ENCODE peak calls at places on chromosomes 1 and 21, in eight cellular contexts. Y is colonic mucosa, E is bronchial epithelial cell, O is MM.1S, B is IMR-90, H is heart left ventricle, F is OCI-LY7, P is mesothelial cell of epicardium. N is an unnamed sample.

GRCh38 chr1:85452859-85453430 is 12.0 kb downstream of the DDAH1 start:
- DNase-seq in H (no peak), F (no peak), P (no peak), B (no peak), Y (no peak), E (no peak), O (no peak), N (no peak)

GRCh38 chr1:107432108-107432507 is 291.3 kb downstream of the NTNG1 start:
- DNase-seq in H (no peak), B (no peak), P (no peak), Y (no peak), F (no peak), O (peak; percentile 14), E (no peak), N (no peak)

GRCh38 chr1:198915327-198916231 is 276.7 kb downstream of the PTPRC start:
- DNase-seq in B (no peak), O (no peak), F (no peak), H (no peak), E (no peak), P (no peak), Y (no peak), N (no peak)

GRCh38 chr1:28591708-28592313 is at the start of gene RAB42:
- DNase-seq in E (no peak), B (no peak), F (no peak), O (no peak), P (no peak), H (no peak), Y (peak; percentile 46), N (no peak)

GRCh38 chr1:181739214-181739613 is 255.9 kb downstream of the CACNA1E start:
- DNase-seq in E (no peak), B (no peak), F (no peak), P (no peak), H (no peak), Y (no peak), O (no peak), N (no peak)

GRCh38 chr21:41952568-41953248 is 1.1 kb downstream of the C2CD2 start:
- DNase-seq in E (no peak), H (no peak), B (peak; percentile 16), P (no peak), F (no peak), Y (peak; percentile 33), O (no peak), N (no peak)

GRCh38 chr1:19696820-19697219 is 32.1 kb downstream of the HTR6 start:
- DNase-seq in B (no peak), H (no peak), P (no peak), F (no peak), Y (no peak), E (no peak), O (no peak), N (no peak)

GRCh38 chr1:173002891-173003582 is 47.7 kb downstream of the TNFSF18 start:
- DNase-seq in F (no peak), Y (no peak), O (no peak), E (peak; percentile 88), H (no peak), B (peak; percentile 80), P (no peak), N (no peak)

GRCh38 chr1:234980657-234981396 is 147.8 kb downstream of the TOMM20 start:
- DNase-seq in Y (peak; percentile 67), H (peak; percentile 88), B (peak; percentile 97), E (peak; percentile 93), F (peak; percentile 53), O (peak; percentile 4), P (no peak), N (peak; percentile 49)

GRCh38 chr1:207502726-207503125 is 6.8 kb downstream of the CR1 start:
- DNase-seq in B (no peak), Y (no peak), P (no peak), O (no peak), E (no peak), H (no peak), F (no peak), N (no peak)

DNA sequence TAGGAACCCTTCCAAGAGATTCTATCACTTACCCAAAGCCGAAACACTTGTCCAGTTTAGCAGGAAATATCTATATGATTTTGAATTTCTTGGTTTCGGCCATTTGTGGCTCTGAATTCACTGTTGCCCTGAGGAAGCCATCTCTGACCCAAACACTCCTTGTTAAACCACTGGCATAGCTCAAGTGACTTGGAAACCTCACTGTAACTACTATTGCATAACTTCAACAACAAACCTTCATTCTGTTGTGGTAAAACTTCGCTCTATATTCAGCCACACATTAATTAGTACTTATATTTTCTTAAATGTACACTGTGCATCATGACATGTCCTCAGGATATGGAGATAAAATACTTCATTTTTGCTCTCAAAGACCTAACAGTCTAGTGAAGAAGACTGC is 63.2 kb downstream of the ST6GALNAC3 start:
- DNase-seq in Y (no peak), F (no peak), H (no peak), P (no peak), B (no peak), O (no peak), E (no peak), N (no peak)
- TF ChIP-seq CTCF in Y (no peak), F (no peak), H (no peak), P (no peak), B (no peak), O (no peak), E (no peak), N (no peak)

GRCh38 chr21:36039861-36040260 is 20.5 kb downstream of the SETD4 start:
- DNase-seq in Y (no peak), B (no peak), H (no peak), O (no peak), P (no peak), F (no peak), E (no peak), N (no peak)
- TF ChIP-seq CTCF in Y (no peak), B (no peak), H (no peak), O (no peak), P (no peak), F (no peak), E (no peak), N (no peak)

GRCh38 chr1:248688527-248689298 is 13.9 kb downstream of the OR14I1 start:
- DNase-seq in B (no peak), Y (no peak), P (no peak), E (no peak), F (no peak), O (no peak), H (no peak), N (no peak)

GRCh38 chr1:248681651-248682050 is 20.9 kb downstream of the OR14I1 start:
- DNase-seq in B (no peak), Y (no peak), H (no peak), P (no peak), E (no peak), O (no peak), F (no peak), N (no peak)

GRCh38 chr1:248691567-248692155 is 10.9 kb downstream of the OR14I1 start:
- DNase-seq in O (no peak), H (no peak), P (no peak), Y (no peak), B (no peak), F (no peak), E (no peak), N (no peak)

DNA sequence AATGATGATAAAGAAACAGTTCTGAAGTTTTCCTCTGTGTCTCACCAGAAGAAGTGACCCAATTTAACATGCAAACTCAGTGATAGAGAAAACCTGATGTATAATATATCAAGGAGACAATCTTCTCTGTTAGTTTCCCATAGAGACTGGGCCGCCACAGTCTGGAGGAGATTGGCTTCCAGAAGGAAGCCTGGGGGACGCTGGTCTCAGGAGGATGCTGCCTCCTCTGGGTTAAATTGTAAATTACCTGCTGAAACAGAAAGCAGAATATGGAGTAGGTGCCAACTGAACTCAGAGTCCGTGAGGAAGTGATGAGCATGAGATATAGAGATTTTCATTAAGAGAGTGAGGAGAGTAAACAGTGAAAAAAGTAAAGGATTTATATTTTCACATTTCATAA is 15.8 kb downstream of the OR14I1 start:
- DNase-seq in F (peak; percentile 6), O (peak; percentile 50), B (no peak), H (no peak), P (no peak), E (no peak), Y (no peak), N (no peak)
- TF ChIP-seq CTCF in F (peak; percentile 60), O (peak; percentile 71), B (no peak), H (no peak), P (no peak), E (no peak), Y (peak; percentile 38), N (no peak)

GRCh38 chr21:33402011-33402979 is 918 bp upstream of the IFNGR2 start:
- DNase-seq in Y (peak; percentile 53), E (peak; percentile 62), H (peak; percentile 86), F (peak; percentile 60), O (no peak), B (peak; percentile 71), P (peak; percentile 55), N (no peak)
- TF ChIP-seq CTCF in Y (no peak), E (no peak), H (no peak), F (no peak), O (no peak), B (no peak), P (no peak), N (no peak)

GRCh38 chr1:155227261-155228095 is 19.0 kb downstream of the MTX1 start:
- DNase-seq in H (peak; percentile 98), F (peak; percentile 100), B (peak; percentile 99), P (peak; percentile 98), E (peak; percentile 95), Y (peak; percentile 99), O (peak; percentile 100), N (peak; percentile 95)
- TF ChIP-seq CTCF in H (no peak), F (no peak), B (no peak), P (no peak), E (no peak), Y (no peak), O (no peak), N (no peak)

GRCh38 chr1:105137543-105138444 is 1388.1 kb downstream of the AMY1C start:
- DNase-seq in P (peak; percentile 52), O (peak; percentile 12), H (peak; percentile 57), B (no peak), E (peak; percentile 40), F (peak; percentile 29), Y (no peak), N (no peak)
- TF ChIP-seq CTCF in P (no peak), O (no peak), H (no peak), B (no peak), E (peak; percentile 84), F (peak; percentile 62), Y (no peak), N (no peak)